ENCODE peak calls at places on chromosomes 1 and 21, in nine cellular contexts. One of them, this sample, is unnamed.
A peak's percentile ranks its signal among the peaks of the same experiment; 100 is the strongest.

GRCh38 chr1:153929433-153929825 is 6.7 kb upstream of the GATAD2B start:
- DNase-seq in GM23248: no peak
- DNase-seq in AG10803: no peak
- DNase-seq in MG63: no peak
- DNase-seq in heart left ventricle: no peak
- DNase-seq in left ventricle myocardium inferior: no peak
- DNase-seq in cardiac septum: peak; percentile 43
- DNase-seq in HCT116: no peak
- DNase-seq in GM19239: no peak
- DNase-seq in this sample: no peak

GRCh38 chr1:44418022-44418673 is 13.1 kb downstream of the RNF220 start:
- DNase-seq in GM23248: no peak
- DNase-seq in AG10803: no peak
- DNase-seq in MG63: no peak
- DNase-seq in heart left ventricle: no peak
- DNase-seq in left ventricle myocardium inferior: no peak
- DNase-seq in cardiac septum: no peak
- DNase-seq in HCT116: no peak
- DNase-seq in GM19239: no peak
- DNase-seq in this sample: peak; percentile 11

GRCh38 chr1:47189844-47190562 is at the start of gene PDZK1IP1:
- DNase-seq in GM23248: peak; percentile 95
- DNase-seq in AG10803: peak; percentile 86
- DNase-seq in MG63: peak; percentile 89
- DNase-seq in heart left ventricle: peak; percentile 79
- DNase-seq in left ventricle myocardium inferior: peak; percentile 81
- DNase-seq in cardiac septum: peak; percentile 75
- DNase-seq in HCT116: no peak
- DNase-seq in GM19239: no peak
- DNase-seq in this sample: peak; percentile 64

GRCh38 chr1:46757256-46757955 is 38.5 kb upstream of the EFCAB14 start:
- DNase-seq in GM23248: peak; percentile 9
- DNase-seq in AG10803: no peak
- DNase-seq in MG63: no peak
- DNase-seq in heart left ventricle: no peak
- DNase-seq in left ventricle myocardium inferior: no peak
- DNase-seq in cardiac septum: no peak
- DNase-seq in HCT116: no peak
- DNase-seq in GM19239: no peak
- DNase-seq in this sample: peak; percentile 5

GRCh38 chr1:228695015-228695955 is 40.0 kb upstream of the RHOU start:
- DNase-seq in GM23248: no peak
- DNase-seq in AG10803: no peak
- DNase-seq in MG63: peak; percentile 56
- DNase-seq in heart left ventricle: no peak
- DNase-seq in left ventricle myocardium inferior: no peak
- DNase-seq in cardiac septum: no peak
- DNase-seq in HCT116: no peak
- DNase-seq in GM19239: no peak
- DNase-seq in this sample: peak; percentile 21

GRCh38 chr1:9066945-9067807 is 2.3 kb downstream of the SLC2A5 start:
- DNase-seq in GM23248: peak; percentile 95
- DNase-seq in AG10803: peak; percentile 84
- DNase-seq in MG63: peak; percentile 87
- DNase-seq in heart left ventricle: peak; percentile 85
- DNase-seq in left ventricle myocardium inferior: peak; percentile 68
- DNase-seq in cardiac septum: peak; percentile 89
- DNase-seq in HCT116: no peak
- DNase-seq in GM19239: no peak
- DNase-seq in this sample: no peak

GRCh38 chr1:176055398-176055797 is 151.7 kb downstream of the COP1 start:
- DNase-seq in GM23248: no peak
- DNase-seq in AG10803: no peak
- DNase-seq in MG63: no peak
- DNase-seq in heart left ventricle: no peak
- DNase-seq in left ventricle myocardium inferior: no peak
- DNase-seq in cardiac septum: no peak
- DNase-seq in HCT116: no peak
- DNase-seq in GM19239: no peak
- DNase-seq in this sample: no peak

GRCh38 chr1:61753998-61754508 is 11.8 kb downstream of the PATJ start:
- DNase-seq in GM23248: no peak
- DNase-seq in AG10803: no peak
- DNase-seq in MG63: no peak
- DNase-seq in heart left ventricle: no peak
- DNase-seq in left ventricle myocardium inferior: no peak
- DNase-seq in cardiac septum: no peak
- DNase-seq in HCT116: no peak
- DNase-seq in GM19239: no peak
- DNase-seq in this sample: no peak

GRCh38 chr1:181086926-181087325 is 1.6 kb upstream of the IER5 start:
- DNase-seq in GM23248: peak; percentile 90
- DNase-seq in AG10803: peak; percentile 77
- DNase-seq in MG63: peak; percentile 53
- DNase-seq in heart left ventricle: no peak
- DNase-seq in left ventricle myocardium inferior: no peak
- DNase-seq in cardiac septum: no peak
- DNase-seq in HCT116: no peak
- DNase-seq in GM19239: no peak
- DNase-seq in this sample: no peak

GRCh38 chr1:92585831-92586230 is 99.1 kb upstream of the GFI1 start:
- DNase-seq in GM23248: no peak
- DNase-seq in AG10803: no peak
- DNase-seq in MG63: no peak
- DNase-seq in heart left ventricle: no peak
- DNase-seq in left ventricle myocardium inferior: no peak
- DNase-seq in cardiac septum: no peak
- DNase-seq in HCT116: no peak
- DNase-seq in GM19239: no peak
- DNase-seq in this sample: no peak

GRCh38 chr21:41832230-41833137 is 46.7 kb downstream of the PRDM15 start:
- DNase-seq in GM23248: no peak
- DNase-seq in AG10803: no peak
- DNase-seq in MG63: no peak
- DNase-seq in heart left ventricle: no peak
- DNase-seq in left ventricle myocardium inferior: no peak
- DNase-seq in cardiac septum: peak; percentile 26
- DNase-seq in HCT116: no peak
- DNase-seq in GM19239: no peak
- DNase-seq in this sample: peak; percentile 16

GRCh38 chr21:30233636-30234035 is 17.7 kb upstream of the CLDN8 start:
- DNase-seq in GM23248: no peak
- DNase-seq in AG10803: peak; percentile 2
- DNase-seq in MG63: no peak
- DNase-seq in heart left ventricle: no peak
- DNase-seq in left ventricle myocardium inferior: no peak
- DNase-seq in cardiac septum: no peak
- DNase-seq in HCT116: no peak
- DNase-seq in GM19239: no peak
- DNase-seq in this sample: no peak

GRCh38 chr1:110185181-110185580 is 24.9 kb upstream of the KCNC4 start:
- DNase-seq in GM23248: no peak
- DNase-seq in AG10803: no peak
- DNase-seq in MG63: no peak
- DNase-seq in heart left ventricle: peak; percentile 70
- DNase-seq in left ventricle myocardium inferior: peak; percentile 46
- DNase-seq in cardiac septum: no peak
- DNase-seq in HCT116: no peak
- DNase-seq in GM19239: no peak
- DNase-seq in this sample: no peak

GRCh38 chr1:109249654-109250401 is 489 bp downstream of the CELSR2 start:
- DNase-seq in GM23248: peak; percentile 45
- DNase-seq in AG10803: no peak
- DNase-seq in MG63: no peak
- DNase-seq in heart left ventricle: no peak
- DNase-seq in left ventricle myocardium inferior: no peak
- DNase-seq in cardiac septum: no peak
- DNase-seq in HCT116: no peak
- DNase-seq in GM19239: no peak
- DNase-seq in this sample: no peak

GRCh38 chr1:212737559-212737958 is 37.9 kb upstream of the BATF3 start:
- DNase-seq in GM23248: no peak
- DNase-seq in AG10803: no peak
- DNase-seq in MG63: no peak
- DNase-seq in heart left ventricle: no peak
- DNase-seq in left ventricle myocardium inferior: no peak
- DNase-seq in cardiac septum: no peak
- DNase-seq in HCT116: no peak
- DNase-seq in GM19239: no peak
- DNase-seq in this sample: no peak

GRCh38 chr21:43300496-43301423 is 126.2 kb downstream of the SIK1 start:
- DNase-seq in GM23248: peak; percentile 41
- DNase-seq in AG10803: no peak
- DNase-seq in MG63: no peak
- DNase-seq in heart left ventricle: peak; percentile 80
- DNase-seq in left ventricle myocardium inferior: peak; percentile 63
- DNase-seq in cardiac septum: peak; percentile 84
- DNase-seq in HCT116: no peak
- DNase-seq in GM19239: no peak
- DNase-seq in this sample: no peak

This sample was measured in LoVo.